ENCODE peak calls at places on chromosomes 13 and 19, in ten cellular contexts. One of them, this sample, is unnamed.

GRCh38 chr19:40224342-40225148 is 1.9 kb downstream of the CCNP start:
- DNase-seq in GM12865: no peak
- DNase-seq in heart right ventricle: no peak
- DNase-seq in ascending aorta: no peak
- DNase-seq in endothelial cell: no peak
- DNase-seq in PC-3: no peak
- DNase-seq in Peyer's patch: no peak
- DNase-seq in RWPE1: peak
- DNase-seq in IMR-90: no peak
- DNase-seq in NB4: no peak
- DNase-seq in this sample: no peak

GRCh38 chr13:99382428-99383133 is 75.4 kb upstream of the GPR183 start:
- DNase-seq in GM12865: no peak
- DNase-seq in heart right ventricle: no peak
- DNase-seq in ascending aorta: no peak
- DNase-seq in endothelial cell: no peak
- DNase-seq in PC-3: no peak
- DNase-seq in Peyer's patch: peak
- DNase-seq in RWPE1: no peak
- DNase-seq in IMR-90: no peak
- DNase-seq in NB4: no peak
- DNase-seq in this sample: no peak

GRCh38 chr13:35664747-35665146 is 188.3 kb upstream of the MAB21L1 start:
- DNase-seq in GM12865: no peak
- DNase-seq in heart right ventricle: no peak
- DNase-seq in ascending aorta: no peak
- DNase-seq in endothelial cell: no peak
- DNase-seq in PC-3: no peak
- DNase-seq in Peyer's patch: no peak
- DNase-seq in RWPE1: no peak
- DNase-seq in IMR-90: no peak
- DNase-seq in NB4: no peak
- DNase-seq in this sample: no peak

GRCh38 chr13:33174491-33174890 is 111.1 kb downstream of the STARD13 start:
- DNase-seq in GM12865: no peak
- DNase-seq in heart right ventricle: no peak
- DNase-seq in ascending aorta: no peak
- DNase-seq in endothelial cell: no peak
- DNase-seq in PC-3: no peak
- DNase-seq in Peyer's patch: no peak
- DNase-seq in RWPE1: no peak
- DNase-seq in IMR-90: no peak
- DNase-seq in NB4: no peak
- DNase-seq in this sample: no peak

GRCh38 chr13:34308725-34309124 is 490.8 kb downstream of the RFC3 start:
- DNase-seq in GM12865: no peak
- DNase-seq in heart right ventricle: no peak
- DNase-seq in ascending aorta: no peak
- DNase-seq in endothelial cell: no peak
- DNase-seq in PC-3: no peak
- DNase-seq in Peyer's patch: no peak
- DNase-seq in RWPE1: peak
- DNase-seq in IMR-90: no peak
- DNase-seq in NB4: no peak
- DNase-seq in this sample: no peak

GRCh38 chr13:44801990-44802389 is 187.3 kb downstream of the NUFIP1 start:
- DNase-seq in GM12865: no peak
- DNase-seq in heart right ventricle: no peak
- DNase-seq in ascending aorta: no peak
- DNase-seq in endothelial cell: no peak
- DNase-seq in PC-3: peak
- DNase-seq in Peyer's patch: no peak
- DNase-seq in RWPE1: peak
- DNase-seq in IMR-90: peak
- DNase-seq in NB4: peak
- DNase-seq in this sample: no peak

GRCh38 chr13:43878897-43879322 is 630 bp downstream of the CCDC122 start:
- DNase-seq in GM12865: peak
- DNase-seq in heart right ventricle: peak
- DNase-seq in ascending aorta: peak
- DNase-seq in endothelial cell: peak
- DNase-seq in PC-3: peak
- DNase-seq in Peyer's patch: no peak
- DNase-seq in RWPE1: peak
- DNase-seq in IMR-90: peak
- DNase-seq in NB4: peak
- DNase-seq in this sample: peak

GRCh38 chr13:76672422-76672821 is 213.8 kb downstream of the KCTD12 start:
- DNase-seq in GM12865: no peak
- DNase-seq in heart right ventricle: no peak
- DNase-seq in ascending aorta: no peak
- DNase-seq in endothelial cell: no peak
- DNase-seq in PC-3: peak
- DNase-seq in Peyer's patch: no peak
- DNase-seq in RWPE1: peak
- DNase-seq in IMR-90: peak
- DNase-seq in NB4: no peak
- DNase-seq in this sample: no peak

GRCh38 chr13:27450921-27451461 is 627 bp upstream of the MTIF3 start:
- DNase-seq in GM12865: no peak
- DNase-seq in heart right ventricle: peak
- DNase-seq in ascending aorta: no peak
- DNase-seq in endothelial cell: peak
- DNase-seq in PC-3: peak
- DNase-seq in Peyer's patch: peak
- DNase-seq in RWPE1: peak
- DNase-seq in IMR-90: peak
- DNase-seq in NB4: peak
- DNase-seq in this sample: no peak

GRCh38 chr19:18435848-18436631 is 1.9 kb downstream of the ISYNA1 start:
- DNase-seq in GM12865: no peak
- DNase-seq in heart right ventricle: no peak
- DNase-seq in ascending aorta: no peak
- DNase-seq in endothelial cell: no peak
- DNase-seq in PC-3: no peak
- DNase-seq in Peyer's patch: no peak
- DNase-seq in RWPE1: no peak
- DNase-seq in IMR-90: no peak
- DNase-seq in NB4: no peak
- DNase-seq in this sample: no peak

GRCh38 chr19:18437481-18438330 is at the start of gene ISYNA1:
- DNase-seq in GM12865: no peak
- DNase-seq in heart right ventricle: peak
- DNase-seq in ascending aorta: no peak
- DNase-seq in endothelial cell: peak
- DNase-seq in PC-3: peak
- DNase-seq in Peyer's patch: no peak
- DNase-seq in RWPE1: no peak
- DNase-seq in IMR-90: peak
- DNase-seq in NB4: no peak
- DNase-seq in this sample: no peak

GRCh38 chr19:18435185-18435841 is 2.6 kb downstream of the ISYNA1 start:
- DNase-seq in GM12865: no peak
- DNase-seq in heart right ventricle: no peak
- DNase-seq in ascending aorta: no peak
- DNase-seq in endothelial cell: no peak
- DNase-seq in PC-3: no peak
- DNase-seq in Peyer's patch: no peak
- DNase-seq in RWPE1: no peak
- DNase-seq in IMR-90: no peak
- DNase-seq in NB4: no peak
- DNase-seq in this sample: no peak

GRCh38 chr19:18438331-18439024 is 545 bp upstream of the ISYNA1 start:
- DNase-seq in GM12865: no peak
- DNase-seq in heart right ventricle: peak
- DNase-seq in ascending aorta: no peak
- DNase-seq in endothelial cell: no peak
- DNase-seq in PC-3: no peak
- DNase-seq in Peyer's patch: no peak
- DNase-seq in RWPE1: no peak
- DNase-seq in IMR-90: no peak
- DNase-seq in NB4: no peak
- DNase-seq in this sample: no peak

DNA sequence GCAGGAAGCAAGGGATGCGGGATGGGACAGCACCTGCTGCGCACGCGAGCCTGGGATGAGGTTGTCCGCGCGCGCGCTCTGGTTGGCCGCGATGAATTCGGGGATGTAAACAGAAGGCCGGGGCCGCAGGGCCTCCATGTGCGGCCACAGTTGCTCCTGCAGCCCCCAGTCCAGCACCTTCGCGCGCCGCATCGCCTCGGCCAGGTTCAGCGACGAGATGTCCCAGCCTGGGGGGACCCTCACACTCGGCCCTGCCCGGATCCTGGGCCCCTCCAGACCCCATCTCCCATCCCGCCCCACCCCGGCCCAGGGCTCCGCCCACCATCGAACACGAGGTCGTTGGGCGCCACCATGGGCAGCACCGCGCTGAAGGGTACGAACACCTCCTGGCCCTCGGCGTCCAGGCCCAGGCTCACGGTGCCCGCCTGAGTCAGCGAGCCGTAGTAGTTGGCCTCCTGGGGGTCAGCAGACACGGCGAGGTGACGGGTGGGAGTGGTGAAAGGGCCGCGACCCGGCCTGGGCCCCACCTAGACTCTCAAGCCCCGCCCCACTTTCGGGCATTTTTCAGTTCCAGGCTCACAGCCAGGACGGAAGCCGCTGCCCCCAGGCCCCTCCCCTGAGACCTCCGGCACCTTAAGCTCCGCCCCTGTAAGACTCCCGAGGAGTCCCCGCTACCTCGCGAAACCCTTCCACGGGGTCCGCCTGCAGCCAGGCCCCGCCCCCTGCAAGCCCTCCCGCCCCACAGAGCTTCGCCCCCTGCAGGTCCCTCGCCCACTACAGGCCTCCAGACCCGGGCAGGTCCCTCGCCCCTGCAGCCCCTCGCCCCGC is 1.1 kb downstream of the ISYNA1 start:
- DNase-seq in GM12865: peak
- DNase-seq in heart right ventricle: peak
- DNase-seq in ascending aorta: no peak
- DNase-seq in endothelial cell: peak
- DNase-seq in PC-3: peak
- DNase-seq in Peyer's patch: peak
- DNase-seq in RWPE1: no peak
- DNase-seq in IMR-90: peak
- DNase-seq in NB4: peak
- DNase-seq in this sample: no peak
- TF ChIP-seq CTCF in GM12865: no peak
- TF ChIP-seq CTCF in heart right ventricle: no peak
- TF ChIP-seq CTCF in ascending aorta: peak
- TF ChIP-seq CTCF in endothelial cell: no peak
- TF ChIP-seq CTCF in PC-3: no peak
- TF ChIP-seq CTCF in Peyer's patch: no peak
- TF ChIP-seq CTCF in RWPE1: no peak
- TF ChIP-seq CTCF in IMR-90: no peak
- TF ChIP-seq CTCF in NB4: no peak
- TF ChIP-seq CTCF in this sample: no peak

GRCh38 chr19:9075064-9075964 is 11.5 kb upstream of the OR1M1 start:
- DNase-seq in GM12865: no peak
- DNase-seq in heart right ventricle: peak
- DNase-seq in ascending aorta: no peak
- DNase-seq in endothelial cell: no peak
- DNase-seq in PC-3: peak
- DNase-seq in Peyer's patch: peak
- DNase-seq in RWPE1: peak
- DNase-seq in IMR-90: peak
- DNase-seq in NB4: peak
- DNase-seq in this sample: peak

GRCh38 chr19:9073806-9074205 is 13.1 kb upstream of the OR1M1 start:
- DNase-seq in GM12865: no peak
- DNase-seq in heart right ventricle: no peak
- DNase-seq in ascending aorta: no peak
- DNase-seq in endothelial cell: no peak
- DNase-seq in PC-3: no peak
- DNase-seq in Peyer's patch: no peak
- DNase-seq in RWPE1: no peak
- DNase-seq in IMR-90: no peak
- DNase-seq in NB4: no peak
- DNase-seq in this sample: no peak

GRCh38 chr19:9076886-9077285 is 10.0 kb upstream of the OR1M1 start:
- DNase-seq in GM12865: no peak
- DNase-seq in heart right ventricle: no peak
- DNase-seq in ascending aorta: no peak
- DNase-seq in endothelial cell: no peak
- DNase-seq in PC-3: no peak
- DNase-seq in Peyer's patch: no peak
- DNase-seq in RWPE1: no peak
- DNase-seq in IMR-90: no peak
- DNase-seq in NB4: no peak
- DNase-seq in this sample: no peak

GRCh38 chr19:9078651-9079050 is 8.2 kb upstream of the OR1M1 start:
- DNase-seq in GM12865: no peak
- DNase-seq in heart right ventricle: no peak
- DNase-seq in ascending aorta: no peak
- DNase-seq in endothelial cell: no peak
- DNase-seq in PC-3: no peak
- DNase-seq in Peyer's patch: no peak
- DNase-seq in RWPE1: no peak
- DNase-seq in IMR-90: no peak
- DNase-seq in NB4: no peak
- DNase-seq in this sample: no peak
- TF ChIP-seq CTCF in GM12865: no peak
- TF ChIP-seq CTCF in heart right ventricle: no peak
- TF ChIP-seq CTCF in ascending aorta: no peak
- TF ChIP-seq CTCF in endothelial cell: no peak
- TF ChIP-seq CTCF in PC-3: no peak
- TF ChIP-seq CTCF in Peyer's patch: no peak
- TF ChIP-seq CTCF in RWPE1: no peak
- TF ChIP-seq CTCF in IMR-90: no peak
- TF ChIP-seq CTCF in NB4: no peak
- TF ChIP-seq CTCF in this sample: no peak

DNA sequence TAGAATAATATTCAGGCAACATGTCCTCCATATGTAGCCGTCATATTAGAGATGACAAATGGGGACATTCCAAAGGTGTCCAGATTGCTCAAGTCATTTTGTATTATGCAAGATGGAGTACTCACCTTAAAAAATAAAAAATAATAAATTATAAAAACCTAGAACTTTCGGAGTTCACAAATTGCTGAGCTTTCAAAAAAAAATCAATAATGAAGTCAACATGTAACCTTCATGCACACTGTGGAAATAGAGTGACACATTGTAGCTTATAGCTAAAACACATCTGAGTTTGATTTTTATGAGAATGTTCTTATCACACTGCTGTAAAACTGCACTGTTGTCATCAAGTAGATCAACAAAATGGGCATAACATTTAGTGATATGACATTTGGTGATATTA is 411.2 kb downstream of the GPC6 start:
- DNase-seq in GM12865: no peak
- DNase-seq in heart right ventricle: no peak
- DNase-seq in ascending aorta: no peak
- DNase-seq in endothelial cell: no peak
- DNase-seq in PC-3: no peak
- DNase-seq in Peyer's patch: no peak
- DNase-seq in RWPE1: no peak
- DNase-seq in IMR-90: no peak
- DNase-seq in NB4: no peak
- DNase-seq in this sample: no peak
- TF ChIP-seq CTCF in GM12865: no peak
- TF ChIP-seq CTCF in heart right ventricle: no peak
- TF ChIP-seq CTCF in ascending aorta: no peak
- TF ChIP-seq CTCF in endothelial cell: no peak
- TF ChIP-seq CTCF in PC-3: no peak
- TF ChIP-seq CTCF in Peyer's patch: no peak
- TF ChIP-seq CTCF in RWPE1: no peak
- TF ChIP-seq CTCF in IMR-90: no peak
- TF ChIP-seq CTCF in NB4: no peak
- TF ChIP-seq CTCF in this sample: no peak

GRCh38 chr19:5038631-5039271 is 69.8 kb downstream of the KDM4B start:
- DNase-seq in GM12865: peak
- DNase-seq in heart right ventricle: no peak
- DNase-seq in ascending aorta: no peak
- DNase-seq in endothelial cell: peak
- DNase-seq in PC-3: peak
- DNase-seq in Peyer's patch: no peak
- DNase-seq in RWPE1: no peak
- DNase-seq in IMR-90: peak
- DNase-seq in NB4: peak
- DNase-seq in this sample: no peak
- TF ChIP-seq CTCF in GM12865: peak
- TF ChIP-seq CTCF in heart right ventricle: peak
- TF ChIP-seq CTCF in ascending aorta: peak
- TF ChIP-seq CTCF in endothelial cell: peak
- TF ChIP-seq CTCF in PC-3: peak
- TF ChIP-seq CTCF in Peyer's patch: no peak
- TF ChIP-seq CTCF in RWPE1: peak
- TF ChIP-seq CTCF in IMR-90: peak
- TF ChIP-seq CTCF in NB4: peak
- TF ChIP-seq CTCF in this sample: no peak